ENCODE peak calls at places on chromosomes 2 and 18, in seven cellular contexts. Y, V, I, R, E, L and F are unnamed samples.

GRCh38 chr2:64945973-64946736 is 43.0 kb upstream of the SLC1A4 start:
- DNase-seq in V (peak; percentile 36), Y (no peak), L (peak; percentile 17), R (no peak), I (no peak), E (no peak), F (no peak)

GRCh38 chr18:47725656-47726055 is 204.8 kb downstream of the SMAD2 start:
- DNase-seq in V (no peak), E (no peak), I (no peak), R (no peak), Y (no peak), L (no peak), F (no peak)

GRCh38 chr18:75249672-75250470 is 39.3 kb downstream of the TSHZ1 start:
- DNase-seq in E (no peak), Y (no peak), L (no peak), V (no peak), I (no peak), R (no peak), F (no peak)

GRCh38 chr18:55589625-55590291 is 1.8 kb upstream of the TCF4 start:
- DNase-seq in V (peak; percentile 77), I (peak; percentile 90), L (peak; percentile 98), Y (peak; percentile 80), R (peak; percentile 53), E (peak; percentile 95), F (peak; percentile 98)

GRCh38 chr2:224650815-224651439 is 65.2 kb downstream of the CCDC195 start:
- DNase-seq in R (peak; percentile 43), L (peak; percentile 57), E (peak; percentile 43), Y (peak; percentile 57), I (no peak), V (peak; percentile 32), F (peak; percentile 52)

GRCh38 chr2:228102949-228103348 is 78.5 kb downstream of the SPHKAP start:
- DNase-seq in V (no peak), E (no peak), R (no peak), I (no peak), L (no peak), Y (no peak), F (no peak)

GRCh38 chr2:176531608-176532007 is 262.4 kb downstream of the MTX2 start:
- DNase-seq in Y (no peak), V (no peak), R (no peak), E (no peak), I (no peak), L (no peak), F (no peak)

GRCh38 chr2:55903727-55904126 is 19.9 kb downstream of the EFEMP1 start:
- DNase-seq in E (no peak), I (no peak), V (no peak), Y (no peak), L (no peak), R (no peak), F (no peak)

GRCh38 chr2:154425999-154426398 is 272.5 kb upstream of the KCNJ3 start:
- DNase-seq in V (no peak), E (no peak), R (no peak), I (no peak), L (no peak), Y (no peak), F (peak; percentile 1)

GRCh38 chr2:70029814-70030409 is 57.4 kb upstream of the PCBP1 start:
- DNase-seq in I (peak; percentile 42), V (no peak), L (peak; percentile 24), E (peak; percentile 36), R (no peak), Y (peak; percentile 45), F (peak; percentile 88)

GRCh38 chr2:216011320-216011849 is 2.0 kb downstream of the MREG start:
- DNase-seq in Y (no peak), L (no peak), R (no peak), I (no peak), E (no peak), V (no peak), F (no peak)
- H3K4me3 ChIP-seq in Y (no peak overlapping the region), L (no peak overlapping the region), R (peak overlapping the region; percentile 83), I (no peak overlapping the region), E (no peak overlapping the region), V (no peak overlapping the region), F (no peak overlapping the region)

GRCh38 chr2:9002313-9002636 is 1.2 kb downstream of the MBOAT2 start:
- DNase-seq in R (no peak), L (peak; percentile 31), E (no peak), I (no peak), Y (no peak), V (no peak), F (no peak)
- H3K4me3 ChIP-seq in R (peak overlapping the region; percentile 83), L (peak overlapping the region; percentile 64), E (peak overlapping the region; percentile 75), I (peak overlapping the region; percentile 87), Y (no peak overlapping the region), V (no peak overlapping the region), F (peak overlapping the region; percentile 70)

GRCh38 chr18:23228102-23229051 is 93.1 kb downstream of the CABLES1 start:
- DNase-seq in E (peak; percentile 77), I (no peak), V (no peak), Y (no peak), R (no peak), L (peak; percentile 53), F (peak; percentile 48)
- H3K4me3 ChIP-seq in E (no peak overlapping the region), I (no peak overlapping the region), V (no peak overlapping the region), Y (no peak overlapping the region), R (no peak overlapping the region), L (no peak overlapping the region), F (no peak overlapping the region)

DNA sequence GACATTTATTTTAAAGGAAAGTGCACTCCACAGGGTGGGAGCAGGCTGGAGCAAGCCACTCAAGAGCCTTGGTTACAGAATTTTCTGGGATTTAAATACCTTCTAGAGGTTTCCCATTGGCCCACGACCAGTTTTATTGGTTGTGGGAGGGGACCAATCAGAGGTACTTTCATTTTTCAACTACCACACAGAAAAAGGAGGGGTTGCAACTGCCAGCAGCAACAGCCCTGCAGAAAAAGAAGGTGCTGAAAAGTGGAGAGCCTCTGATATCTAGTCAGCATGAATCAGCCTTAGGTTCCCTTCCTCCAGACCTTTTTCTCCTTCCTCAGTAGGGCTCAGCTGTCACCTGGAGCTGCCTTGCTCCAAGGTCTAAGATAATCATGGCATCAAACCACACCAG is 38.7 kb upstream of the SIX3 start:
- DNase-seq in V (no peak), E (no peak), I (no peak), L (no peak), Y (no peak), R (no peak), F (no peak)
- H3K4me3 ChIP-seq in V (no peak overlapping the region), E (no peak overlapping the region), I (no peak overlapping the region), L (no peak overlapping the region), Y (no peak overlapping the region), R (no peak overlapping the region), F (no peak overlapping the region)

DNA sequence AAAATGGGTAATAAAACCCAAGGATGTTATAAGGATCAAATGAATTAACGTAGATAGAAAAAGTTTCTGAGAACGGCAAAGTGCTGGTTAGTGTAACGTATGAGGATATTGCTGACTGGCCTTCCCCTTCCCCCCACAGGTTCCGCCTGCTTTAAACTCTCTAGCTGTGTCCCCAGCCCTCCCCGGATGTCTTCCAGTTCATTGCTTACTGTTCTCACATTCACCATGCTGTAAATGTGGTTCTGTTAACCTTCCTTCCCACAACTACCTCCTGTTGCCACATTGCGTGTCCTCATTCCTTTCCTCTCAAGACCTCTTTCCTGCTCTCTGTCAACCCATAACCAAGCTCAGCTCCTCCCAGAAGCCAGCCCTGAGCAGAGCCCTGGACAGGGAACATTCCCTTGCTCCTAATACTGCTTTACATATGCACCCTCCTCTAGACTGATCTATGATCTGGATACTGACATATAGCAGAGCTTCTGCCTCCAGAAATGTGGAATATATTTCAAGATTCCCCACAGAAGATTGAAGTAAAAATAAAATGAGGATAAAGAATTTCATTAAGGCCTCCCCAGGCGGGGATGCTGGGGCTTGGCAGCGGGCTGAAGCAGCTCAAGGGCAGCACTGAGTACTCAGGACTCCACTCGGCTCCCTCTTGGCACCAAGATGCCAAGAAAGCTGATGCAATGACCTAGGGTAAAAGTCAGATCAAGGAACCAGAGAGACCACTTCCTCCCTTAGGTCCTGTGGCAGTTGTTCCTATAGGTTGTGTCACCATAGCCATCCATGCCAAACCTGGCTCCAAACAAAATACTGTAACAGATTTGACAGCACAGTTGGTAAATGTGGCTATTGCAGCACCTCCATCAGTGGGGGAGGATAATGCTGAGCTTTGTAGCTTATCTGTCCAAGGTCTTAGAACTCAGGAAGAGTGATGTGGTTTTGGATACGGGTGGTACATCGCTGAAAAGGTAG is 136.4 kb upstream of the PIK3C3 start:
- DNase-seq in V (no peak), I (no peak), L (no peak), Y (no peak), E (no peak), R (no peak), F (no peak)
- H3K4me3 ChIP-seq in V (no peak overlapping the region), I (no peak overlapping the region), L (no peak overlapping the region), Y (no peak overlapping the region), E (no peak overlapping the region), R (no peak overlapping the region), F (no peak overlapping the region)

DNA sequence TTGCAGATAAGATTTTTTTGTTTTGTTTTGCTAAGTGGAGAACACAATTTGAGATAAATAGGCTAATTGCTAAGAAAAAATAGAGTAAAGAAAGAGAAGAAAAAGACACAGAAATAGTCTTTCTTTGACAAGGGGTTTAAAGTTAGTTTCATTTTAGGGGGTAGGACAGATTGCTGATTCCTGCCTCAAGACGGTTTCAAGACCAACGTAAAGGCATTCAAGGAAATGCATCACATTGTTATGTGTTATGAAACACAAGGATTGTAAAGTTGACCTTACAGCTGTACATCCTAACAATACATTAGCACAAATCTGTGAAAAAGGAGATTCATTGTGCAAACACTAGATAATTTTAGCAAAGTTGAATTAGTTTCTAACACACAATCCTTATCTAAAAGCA is 22.7 kb upstream of the ETAA1 start:
- DNase-seq in L (no peak), Y (no peak), I (no peak), R (no peak), V (no peak), E (no peak), F (peak; percentile 72)
- H3K4me3 ChIP-seq in L (no peak overlapping the region), Y (no peak overlapping the region), I (peak overlapping the region; percentile 57), R (no peak overlapping the region), V (no peak overlapping the region), E (peak overlapping the region; percentile 30), F (peak overlapping the region; percentile 30)

GRCh38 chr2:11778923-11779757 is 32.7 kb downstream of the LPIN1 start:
- DNase-seq in E (peak; percentile 43), I (peak; percentile 17), L (peak; percentile 67), V (peak; percentile 80), R (peak; percentile 68), Y (peak; percentile 20), F (peak; percentile 70)
- H3K4me3 ChIP-seq in E (no peak overlapping the region), I (no peak overlapping the region), L (no peak overlapping the region), V (peak overlapping the region; percentile 50), R (no peak overlapping the region), Y (no peak overlapping the region), F (no peak overlapping the region)

GRCh38 chr2:20439193-20439475 is 7.7 kb upstream of the RHOB start:
- DNase-seq in Y (no peak), V (no peak), R (no peak), I (no peak), L (peak; percentile 45), E (no peak), F (peak; percentile 53)
- H3K4me3 ChIP-seq in Y (no peak overlapping the region), V (no peak overlapping the region), R (peak overlapping the region; percentile 35), I (peak overlapping the region; percentile 54), L (peak overlapping the region; percentile 7), E (no peak overlapping the region), F (peak overlapping the region; percentile 27)